ENCODE peak calls at places on chromosome 9, in seven cellular contexts. One of them, this sample, is unnamed.

GRCh38 chr9:109477269-109478203 is 20.6 kb downstream of the PTPN3 start:
- DNase-seq in mesothelial cell of epicardium: no peak
- DNase-seq in left lung: peak
- DNase-seq in heart left ventricle: no peak
- DNase-seq in colonic mucosa: peak
- DNase-seq in cardiac muscle cell: peak
- DNase-seq in endothelial cell of umbilical vein: no peak
- DNase-seq in this sample: peak

GRCh38 chr9:32926901-32927300 is 74.5 kb downstream of the APTX start:
- DNase-seq in endothelial cell of umbilical vein: peak
- DNase-seq in cardiac muscle cell: no peak
- DNase-seq in left lung: no peak
- DNase-seq in colonic mucosa: no peak
- DNase-seq in heart left ventricle: no peak
- DNase-seq in mesothelial cell of epicardium: no peak
- DNase-seq in this sample: no peak

GRCh38 chr9:109910616-109911568 is 130.9 kb downstream of the PALM2AKAP2 start:
- DNase-seq in mesothelial cell of epicardium: no peak
- DNase-seq in cardiac muscle cell: peak
- DNase-seq in left lung: no peak
- DNase-seq in heart left ventricle: peak
- DNase-seq in colonic mucosa: peak
- DNase-seq in endothelial cell of umbilical vein: peak
- DNase-seq in this sample: peak

GRCh38 chr9:126211441-126212074 is 115.1 kb upstream of the MVB12B start:
- DNase-seq in left lung: no peak
- DNase-seq in colonic mucosa: no peak
- DNase-seq in heart left ventricle: no peak
- DNase-seq in cardiac muscle cell: no peak
- DNase-seq in endothelial cell of umbilical vein: no peak
- DNase-seq in mesothelial cell of epicardium: no peak
- DNase-seq in this sample: no peak

GRCh38 chr9:137241490-137242328 is 622 bp downstream of the TUBB4B start:
- DNase-seq in heart left ventricle: peak
- DNase-seq in mesothelial cell of epicardium: no peak
- DNase-seq in left lung: peak
- DNase-seq in cardiac muscle cell: peak
- DNase-seq in colonic mucosa: peak
- DNase-seq in endothelial cell of umbilical vein: peak
- DNase-seq in this sample: peak

GRCh38 chr9:129175515-129175824 is 2.6 kb downstream of the IER5L start:
- DNase-seq in cardiac muscle cell: no peak
- DNase-seq in heart left ventricle: no peak
- DNase-seq in left lung: no peak
- DNase-seq in colonic mucosa: no peak
- DNase-seq in endothelial cell of umbilical vein: no peak
- DNase-seq in mesothelial cell of epicardium: no peak
- DNase-seq in this sample: no peak

GRCh38 chr9:108972626-108973209 is 38.5 kb downstream of the ABITRAM start:
- DNase-seq in endothelial cell of umbilical vein: no peak
- DNase-seq in left lung: no peak
- DNase-seq in heart left ventricle: no peak
- DNase-seq in colonic mucosa: no peak
- DNase-seq in cardiac muscle cell: no peak
- DNase-seq in mesothelial cell of epicardium: no peak
- DNase-seq in this sample: no peak

GRCh38 chr9:124769451-124770358 is 1.4 kb downstream of the NR6A1 start:
- DNase-seq in cardiac muscle cell: peak
- DNase-seq in colonic mucosa: peak
- DNase-seq in endothelial cell of umbilical vein: peak
- DNase-seq in mesothelial cell of epicardium: no peak
- DNase-seq in left lung: peak
- DNase-seq in heart left ventricle: no peak
- DNase-seq in this sample: peak

GRCh38 chr9:69027355-69028097 is 8.0 kb upstream of the FXN start:
- DNase-seq in endothelial cell of umbilical vein: peak
- DNase-seq in cardiac muscle cell: peak
- DNase-seq in mesothelial cell of epicardium: no peak
- DNase-seq in left lung: no peak
- DNase-seq in heart left ventricle: no peak
- DNase-seq in colonic mucosa: peak
- DNase-seq in this sample: peak

GRCh38 chr9:18739641-18740318 is 265.8 kb downstream of the ADAMTSL1 start:
- DNase-seq in colonic mucosa: no peak
- DNase-seq in cardiac muscle cell: peak
- DNase-seq in left lung: no peak
- DNase-seq in endothelial cell of umbilical vein: no peak
- DNase-seq in heart left ventricle: no peak
- DNase-seq in mesothelial cell of epicardium: no peak
- DNase-seq in this sample: no peak

GRCh38 chr9:104740596-104740995 is 6.9 kb upstream of the NIPSNAP3A start:
- DNase-seq in heart left ventricle: no peak
- DNase-seq in endothelial cell of umbilical vein: peak
- DNase-seq in cardiac muscle cell: no peak
- DNase-seq in mesothelial cell of epicardium: no peak
- DNase-seq in left lung: no peak
- DNase-seq in colonic mucosa: no peak
- DNase-seq in this sample: no peak

GRCh38 chr9:20358201-20358600 is 264.1 kb downstream of the MLLT3 start:
- DNase-seq in heart left ventricle: no peak
- DNase-seq in mesothelial cell of epicardium: no peak
- DNase-seq in left lung: no peak
- DNase-seq in cardiac muscle cell: no peak
- DNase-seq in endothelial cell of umbilical vein: no peak
- DNase-seq in colonic mucosa: no peak
- DNase-seq in this sample: peak

GRCh38 chr9:124617477-124618141 is 110.4 kb upstream of the NR5A1 start:
- DNase-seq in left lung: peak
- DNase-seq in cardiac muscle cell: peak
- DNase-seq in colonic mucosa: peak
- DNase-seq in heart left ventricle: peak
- DNase-seq in endothelial cell of umbilical vein: peak
- DNase-seq in mesothelial cell of epicardium: peak
- DNase-seq in this sample: peak

GRCh38 chr9:100690438-100690837 is 112.6 kb downstream of the CAVIN4 start:
- DNase-seq in cardiac muscle cell: no peak
- DNase-seq in left lung: no peak
- DNase-seq in endothelial cell of umbilical vein: no peak
- DNase-seq in mesothelial cell of epicardium: no peak
- DNase-seq in colonic mucosa: no peak
- DNase-seq in heart left ventricle: no peak
- DNase-seq in this sample: no peak

GRCh38 chr9:73202992-73203391 is 51.3 kb downstream of the ANXA1 start:
- DNase-seq in colonic mucosa: no peak
- DNase-seq in cardiac muscle cell: peak
- DNase-seq in endothelial cell of umbilical vein: no peak
- DNase-seq in heart left ventricle: no peak
- DNase-seq in mesothelial cell of epicardium: no peak
- DNase-seq in left lung: no peak
- DNase-seq in this sample: no peak

GRCh38 chr9:73199886-73200285 is 48.2 kb downstream of the ANXA1 start:
- DNase-seq in mesothelial cell of epicardium: no peak
- DNase-seq in left lung: peak
- DNase-seq in cardiac muscle cell: peak
- DNase-seq in heart left ventricle: no peak
- DNase-seq in endothelial cell of umbilical vein: peak
- DNase-seq in colonic mucosa: no peak
- DNase-seq in this sample: peak

GRCh38 chr9:73204910-73205309 is 53.2 kb downstream of the ANXA1 start:
- DNase-seq in mesothelial cell of epicardium: no peak
- DNase-seq in cardiac muscle cell: peak
- DNase-seq in endothelial cell of umbilical vein: no peak
- DNase-seq in left lung: no peak
- DNase-seq in colonic mucosa: no peak
- DNase-seq in heart left ventricle: no peak
- DNase-seq in this sample: no peak

GRCh38 chr9:73199448-73199847 is 47.8 kb downstream of the ANXA1 start:
- DNase-seq in colonic mucosa: no peak
- DNase-seq in endothelial cell of umbilical vein: no peak
- DNase-seq in cardiac muscle cell: no peak
- DNase-seq in mesothelial cell of epicardium: no peak
- DNase-seq in heart left ventricle: no peak
- DNase-seq in left lung: no peak
- DNase-seq in this sample: no peak

GRCh38 chr9:73200694-73201432 is 49.2 kb downstream of the ANXA1 start:
- DNase-seq in colonic mucosa: no peak
- DNase-seq in endothelial cell of umbilical vein: peak
- DNase-seq in left lung: no peak
- DNase-seq in heart left ventricle: no peak
- DNase-seq in mesothelial cell of epicardium: no peak
- DNase-seq in cardiac muscle cell: peak
- DNase-seq in this sample: no peak
- TF ChIP-seq CTCF in colonic mucosa: peak
- TF ChIP-seq CTCF in endothelial cell of umbilical vein: peak
- TF ChIP-seq CTCF in left lung: peak
- TF ChIP-seq CTCF in heart left ventricle: peak
- TF ChIP-seq CTCF in mesothelial cell of epicardium: peak
- TF ChIP-seq CTCF in cardiac muscle cell: peak
- TF ChIP-seq CTCF in this sample: peak

GRCh38 chr9:99140685-99141314 is 35.9 kb downstream of the TGFBR1 start:
- DNase-seq in heart left ventricle: peak
- DNase-seq in mesothelial cell of epicardium: no peak
- DNase-seq in endothelial cell of umbilical vein: peak
- DNase-seq in colonic mucosa: peak
- DNase-seq in cardiac muscle cell: peak
- DNase-seq in left lung: no peak
- DNase-seq in this sample: peak
- TF ChIP-seq CTCF in heart left ventricle: peak
- TF ChIP-seq CTCF in mesothelial cell of epicardium: peak
- TF ChIP-seq CTCF in endothelial cell of umbilical vein: peak
- TF ChIP-seq CTCF in colonic mucosa: peak
- TF ChIP-seq CTCF in cardiac muscle cell: peak
- TF ChIP-seq CTCF in left lung: peak
- TF ChIP-seq CTCF in this sample: peak

GRCh38 chr9:83330207-83331196 is 207.7 kb downstream of the FRMD3 start:
- DNase-seq in heart left ventricle: no peak
- DNase-seq in mesothelial cell of epicardium: no peak
- DNase-seq in endothelial cell of umbilical vein: no peak
- DNase-seq in cardiac muscle cell: no peak
- DNase-seq in left lung: no peak
- DNase-seq in colonic mucosa: no peak
- DNase-seq in this sample: no peak
- TF ChIP-seq CTCF in heart left ventricle: no peak
- TF ChIP-seq CTCF in mesothelial cell of epicardium: no peak
- TF ChIP-seq CTCF in endothelial cell of umbilical vein: no peak
- TF ChIP-seq CTCF in cardiac muscle cell: peak
- TF ChIP-seq CTCF in left lung: no peak
- TF ChIP-seq CTCF in colonic mucosa: peak
- TF ChIP-seq CTCF in this sample: no peak

GRCh38 chr9:37667706-37668672 is 17.2 kb downstream of the FRMPD1 start:
- DNase-seq in cardiac muscle cell: peak
- DNase-seq in left lung: no peak
- DNase-seq in endothelial cell of umbilical vein: no peak
- DNase-seq in mesothelial cell of epicardium: no peak
- DNase-seq in heart left ventricle: no peak
- DNase-seq in colonic mucosa: no peak
- DNase-seq in this sample: no peak
- TF ChIP-seq CTCF in cardiac muscle cell: peak
- TF ChIP-seq CTCF in left lung: no peak
- TF ChIP-seq CTCF in endothelial cell of umbilical vein: peak
- TF ChIP-seq CTCF in mesothelial cell of epicardium: no peak
- TF ChIP-seq CTCF in heart left ventricle: peak
- TF ChIP-seq CTCF in colonic mucosa: no peak
- TF ChIP-seq CTCF in this sample: no peak

GRCh38 chr9:93682155-93682968 is 106.0 kb downstream of the PHF2 start:
- DNase-seq in mesothelial cell of epicardium: peak
- DNase-seq in endothelial cell of umbilical vein: peak
- DNase-seq in colonic mucosa: peak
- DNase-seq in heart left ventricle: peak
- DNase-seq in cardiac muscle cell: peak
- DNase-seq in left lung: peak
- DNase-seq in this sample: peak

GRCh38 chr9:93678199-93679019 is 102.0 kb downstream of the PHF2 start:
- DNase-seq in colonic mucosa: peak
- DNase-seq in endothelial cell of umbilical vein: no peak
- DNase-seq in cardiac muscle cell: no peak
- DNase-seq in mesothelial cell of epicardium: no peak
- DNase-seq in heart left ventricle: peak
- DNase-seq in left lung: peak
- DNase-seq in this sample: no peak

GRCh38 chr9:93679536-93680444 is 103.4 kb downstream of the PHF2 start:
- DNase-seq in cardiac muscle cell: no peak
- DNase-seq in left lung: peak
- DNase-seq in endothelial cell of umbilical vein: no peak
- DNase-seq in heart left ventricle: peak
- DNase-seq in colonic mucosa: peak
- DNase-seq in mesothelial cell of epicardium: peak
- DNase-seq in this sample: no peak

GRCh38 chr9:93681316-93682154 is 105.2 kb downstream of the PHF2 start:
- DNase-seq in endothelial cell of umbilical vein: no peak
- DNase-seq in colonic mucosa: peak
- DNase-seq in left lung: peak
- DNase-seq in cardiac muscle cell: no peak
- DNase-seq in heart left ventricle: peak
- DNase-seq in mesothelial cell of epicardium: no peak
- DNase-seq in this sample: no peak

DNA sequence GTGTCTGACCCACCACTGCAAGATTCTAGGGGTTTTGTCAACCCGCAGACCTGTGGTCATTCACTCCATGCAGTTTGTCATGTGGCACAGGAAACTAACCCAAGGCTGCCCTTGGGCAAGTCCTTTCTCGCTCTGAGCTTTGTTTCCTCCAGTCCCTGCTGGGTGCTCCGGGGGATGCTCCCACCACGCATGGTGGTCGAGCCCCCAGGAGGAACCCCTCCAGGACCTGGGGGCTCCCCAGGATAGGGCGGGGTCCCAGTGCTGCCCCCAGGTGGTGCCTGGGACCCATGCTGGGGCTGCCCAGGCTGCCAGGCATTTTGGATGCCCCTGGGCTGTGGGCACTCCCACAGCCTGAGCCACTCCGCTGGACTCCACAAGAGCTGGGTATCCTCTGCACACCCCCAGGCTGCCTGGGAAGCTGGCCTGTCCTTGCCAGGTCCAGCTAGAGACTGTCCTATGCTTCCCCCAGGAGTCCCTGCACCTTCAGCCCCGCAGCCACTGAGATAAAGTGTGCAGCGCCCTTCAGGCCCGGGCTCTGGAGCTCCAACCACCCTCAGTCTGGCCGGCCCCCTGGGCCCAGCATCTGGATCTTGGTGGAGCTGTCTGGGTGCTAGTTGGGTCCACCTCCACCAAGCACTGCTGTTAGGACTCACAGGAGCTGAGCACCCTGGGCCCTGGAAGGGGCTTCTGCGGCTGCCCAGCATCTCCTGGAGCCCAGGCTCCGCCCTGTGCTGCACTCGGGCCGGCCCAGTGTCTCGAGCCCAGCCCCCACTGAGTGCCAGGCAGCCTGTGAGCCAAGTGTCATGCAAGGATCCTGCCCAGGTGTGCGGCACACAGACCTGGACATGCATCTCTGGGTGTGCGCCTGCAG is 104.3 kb downstream of the PHF2 start:
- DNase-seq in heart left ventricle: peak
- DNase-seq in left lung: peak
- DNase-seq in colonic mucosa: peak
- DNase-seq in endothelial cell of umbilical vein: no peak
- DNase-seq in cardiac muscle cell: no peak
- DNase-seq in mesothelial cell of epicardium: peak
- DNase-seq in this sample: no peak
- TF ChIP-seq CTCF in heart left ventricle: no peak
- TF ChIP-seq CTCF in left lung: no peak
- TF ChIP-seq CTCF in colonic mucosa: no peak
- TF ChIP-seq CTCF in endothelial cell of umbilical vein: no peak
- TF ChIP-seq CTCF in cardiac muscle cell: no peak
- TF ChIP-seq CTCF in mesothelial cell of epicardium: no peak
- TF ChIP-seq CTCF in this sample: no peak